ENCODE peak calls at places on chromosomes 3 and 15, in nine cellular contexts. W is CD4-positive, alpha-beta T cell; Z is endothelial cell of umbilical vein; P is colonic mucosa; O is IMR-90; H is fibroblast of villous mesenchyme; L is A549; V is right atrium auricular region; Y is BJ. T is an unnamed sample.
A peak's percentile ranks its signal among the peaks of the same experiment; 100 is the strongest.

GRCh38 chr15:48667701-48668100 is 22.2 kb upstream of the FBN1 start:
- DNase-seq in W (no peak), Z (no peak), P (no peak), O (peak; percentile 50), H (no peak), L (no peak), V (no peak), Y (peak; percentile 31), T (peak; percentile 70)

GRCh38 chr15:55357774-55358173 is 38.8 kb downstream of the PIGB start:
- DNase-seq in W (no peak), Z (peak; percentile 64), P (no peak), O (peak; percentile 82), H (peak; percentile 79), L (no peak), V (no peak), Y (peak; percentile 23), T (peak; percentile 54)

GRCh38 chr3:159711560-159712333 is 276.9 kb upstream of the IL12A start:
- DNase-seq in W (no peak), Z (peak; percentile 99), P (no peak), O (peak; percentile 91), H (peak; percentile 92), L (peak; percentile 47), V (no peak), Y (peak; percentile 31), T (peak; percentile 95)

GRCh38 chr15:41886741-41887140 is 7.1 kb downstream of the SPTBN5 start:
- DNase-seq in W (no peak), Z (no peak), P (no peak), O (no peak), H (no peak), L (no peak), V (no peak), Y (no peak), T (no peak)

GRCh38 chr3:118636841-118637240 is 397.8 kb downstream of the IGSF11 start:
- DNase-seq in W (no peak), Z (no peak), P (no peak), O (no peak), H (no peak), L (peak; percentile 11), V (no peak), Y (no peak), T (no peak)

GRCh38 chr15:70576683-70577082 is 186.7 kb downstream of the UACA start:
- DNase-seq in W (no peak), Z (no peak), P (no peak), O (no peak), H (peak; percentile 55), L (no peak), V (no peak), Y (no peak), T (no peak)

GRCh38 chr15:93018574-93018973 is 70.4 kb downstream of the RGMA start:
- DNase-seq in W (no peak), Z (no peak), P (no peak), O (no peak), H (no peak), L (peak; percentile 71), V (no peak), Y (no peak), T (peak; percentile 16)

GRCh38 chr15:73924258-73924921 is 1.9 kb upstream of the LOXL1 start:
- DNase-seq in W (no peak), Z (peak; percentile 78), P (no peak), O (peak; percentile 92), H (peak; percentile 76), L (peak; percentile 12), V (peak; percentile 77), Y (no peak), T (peak; percentile 90)

GRCh38 chr3:155651489-155652223 is 93.2 kb downstream of the PLCH1 start:
- DNase-seq in W (no peak), Z (no peak), P (no peak), O (no peak), H (no peak), L (no peak), V (no peak), Y (no peak), T (no peak)

GRCh38 chr3:20145874-20146273 is 40.1 kb downstream of the SGO1 start:
- DNase-seq in W (no peak), Z (no peak), P (no peak), O (no peak), H (no peak), L (no peak), V (no peak), Y (no peak), T (no peak)

GRCh38 chr15:101410612-101411011 is 78.9 kb downstream of the PCSK6 start:
- DNase-seq in W (no peak), Z (no peak), P (peak; percentile 7), O (no peak), H (no peak), L (no peak), V (no peak), Y (no peak), T (no peak)

GRCh38 chr3:53166781-53167291 is 5.8 kb downstream of the PRKCD start:
- DNase-seq in W (no peak), Z (peak; percentile 24), P (no peak), O (peak; percentile 64), H (peak; percentile 73), L (no peak), V (peak; percentile 71), Y (no peak), T (peak; percentile 81)

GRCh38 chr3:42705039-42705767 is 2.6 kb upstream of the HHATL start:
- DNase-seq in W (no peak), Z (no peak), P (no peak), O (no peak), H (no peak), L (no peak), V (no peak), Y (no peak), T (no peak)

GRCh38 chr3:64631951-64632350 is 55.8 kb downstream of the ADAMTS9 start:
- DNase-seq in W (no peak), Z (no peak), P (no peak), O (no peak), H (no peak), L (no peak), V (no peak), Y (no peak), T (no peak)

DNA sequence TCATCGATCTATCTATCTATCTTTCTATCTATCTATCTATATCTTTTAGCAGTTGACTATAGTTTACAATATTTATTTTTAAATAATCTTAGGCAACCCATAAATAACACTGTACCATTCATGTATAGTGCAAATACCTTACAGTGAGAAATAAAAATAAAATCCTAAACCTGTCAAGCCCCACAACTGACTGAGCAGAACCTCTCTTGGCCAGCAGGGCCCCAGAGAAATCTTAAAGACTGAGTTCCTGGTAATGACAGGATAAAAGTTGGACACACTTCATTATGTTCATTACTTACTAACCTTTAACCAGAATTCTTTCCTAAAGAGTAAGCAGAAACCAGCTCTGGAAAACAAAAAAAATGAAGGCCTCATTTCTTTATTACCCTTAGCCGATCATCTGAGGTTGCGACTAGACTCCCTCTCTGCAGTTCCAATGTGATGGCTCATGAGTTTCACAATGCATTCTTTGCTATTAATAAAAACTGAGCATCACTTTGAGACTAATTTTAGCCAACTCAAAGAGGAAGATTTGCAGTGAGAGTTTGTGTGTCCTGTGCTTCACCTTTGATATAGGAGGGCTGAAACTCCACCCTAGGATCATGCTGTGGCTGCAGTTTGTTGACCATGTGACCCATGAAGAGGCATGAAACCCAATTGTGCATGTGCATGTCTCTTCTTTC is 1072.0 kb downstream of the NSUN3 start:
- DNase-seq in W (no peak), Z (no peak), P (no peak), O (no peak), H (peak; percentile 48), L (no peak), V (no peak), Y (no peak), T (no peak)
- TF ChIP-seq CTCF in W (no peak), Z (no peak), P (no peak), O (no peak), H (no peak), L (no peak), V (no peak), Y (no peak), T (no peak)

GRCh38 chr3:170117134-170117533 is 64.4 kb downstream of the PHC3 start:
- DNase-seq in W (no peak), Z (peak; percentile 16), P (no peak), O (no peak), H (no peak), L (peak; percentile 37), V (no peak), Y (no peak), T (peak; percentile 8)
- TF ChIP-seq CTCF in W (no peak), Z (peak; percentile 14), P (no peak), O (peak; percentile 9), H (peak; percentile 44), L (no peak), V (no peak), Y (peak; percentile 31), T (peak; percentile 45)

GRCh38 chr3:67598814-67599556 is 55.4 kb downstream of the SUCLG2 start:
- DNase-seq in W (no peak), Z (no peak), P (no peak), O (no peak), H (no peak), L (no peak), V (no peak), Y (no peak), T (no peak)

GRCh38 chr3:67595424-67595823 is 59.0 kb downstream of the SUCLG2 start:
- DNase-seq in W (no peak), Z (no peak), P (no peak), O (no peak), H (no peak), L (no peak), V (no peak), Y (no peak), T (no peak)

DNA sequence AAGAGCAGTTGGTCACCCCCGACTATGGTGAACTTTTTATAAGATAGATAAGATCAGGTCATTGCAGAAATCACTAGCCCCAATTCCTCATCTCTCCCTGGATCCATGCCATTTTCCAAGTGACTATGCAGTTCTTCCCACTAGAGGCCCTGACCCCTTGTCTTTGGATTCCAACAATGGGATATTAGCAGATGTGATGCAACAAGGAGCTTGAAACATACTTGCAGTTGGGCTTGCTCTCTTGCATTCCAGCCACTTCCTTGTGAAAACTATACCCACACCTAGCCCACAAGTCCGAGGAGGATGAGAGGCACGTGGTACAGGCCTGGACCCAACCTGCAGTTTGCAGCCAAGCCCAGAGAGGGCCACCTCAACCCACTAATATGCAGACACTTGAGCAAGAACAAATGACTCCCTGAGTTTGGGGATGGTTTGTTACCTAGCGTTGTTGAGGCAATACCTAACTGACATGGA is 60.6 kb downstream of the SUCLG2 start:
- DNase-seq in W (no peak), Z (no peak), P (no peak), O (peak; percentile 11), H (peak; percentile 26), L (peak; percentile 75), V (no peak), Y (peak; percentile 15), T (peak; percentile 57)
- TF ChIP-seq CTCF in W (no peak), Z (no peak), P (no peak), O (peak; percentile 10), H (peak; percentile 39), L (peak; percentile 15), V (no peak), Y (no peak), T (peak; percentile 25)

DNA sequence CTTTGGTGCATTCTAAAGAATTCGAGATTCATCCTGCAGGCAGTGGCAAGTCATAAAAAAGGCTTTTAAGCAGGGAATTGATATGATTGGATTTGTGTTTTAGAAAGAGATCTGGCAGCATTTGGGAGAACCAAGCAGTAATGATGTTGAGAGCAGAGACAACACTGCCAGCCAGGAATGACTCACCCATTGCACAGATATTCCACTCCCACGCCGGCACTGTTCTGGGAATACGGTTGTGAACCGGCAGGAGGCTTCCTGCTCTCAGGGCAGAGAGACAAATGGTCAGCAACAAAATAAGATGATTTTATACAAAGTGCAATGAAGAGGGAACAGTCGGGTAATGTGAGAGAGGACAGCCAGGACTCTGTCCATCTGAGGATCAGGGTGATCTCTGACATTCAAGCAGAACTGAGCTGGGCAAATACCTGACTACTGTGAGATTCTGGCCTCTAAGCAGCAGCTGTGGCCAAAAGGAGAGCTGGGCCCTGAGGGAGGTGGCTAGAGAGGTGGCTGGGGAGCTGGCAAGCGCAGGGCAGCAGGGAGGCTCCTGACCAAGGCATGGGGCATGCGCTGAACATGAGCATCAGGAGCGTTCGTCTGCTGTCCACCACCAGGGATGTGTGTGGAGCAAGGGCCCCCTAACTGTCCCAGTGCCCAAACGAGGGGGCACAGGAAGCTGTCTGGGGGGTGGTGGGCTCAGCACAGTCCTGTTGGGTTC is 56.1 kb upstream of the PLXNA1 start:
- DNase-seq in W (no peak), Z (peak; percentile 88), P (no peak), O (peak; percentile 89), H (peak; percentile 78), L (no peak), V (peak; percentile 90), Y (peak; percentile 42), T (peak; percentile 90)
- TF ChIP-seq CTCF in W (no peak), Z (peak; percentile 16), P (no peak), O (peak; percentile 54), H (peak; percentile 39), L (no peak), V (no peak), Y (peak; percentile 55), T (peak; percentile 68)